ENCODE peak calls at places on chromosomes 12 and 14, in seven cellular contexts. Q, X, P, N, B, G and T are unnamed samples.

GRCh38 chr12:117583677-117584076 is 222.3 kb upstream of the NOS1 start:
- DNase-seq in P (no peak), X (no peak), N (no peak), Q (no peak), B (no peak), G (no peak), T (no peak)

GRCh38 chr12:13097526-13097925 is 5.9 kb downstream of the GSG1 start:
- DNase-seq in G (peak; percentile 62), X (no peak), Q (no peak), P (no peak), B (no peak), N (no peak), T (no peak)

GRCh38 chr12:131608740-131609665 is 101.9 kb upstream of the SFSWAP start:
- DNase-seq in P (peak; percentile 43), X (peak; percentile 24), Q (peak; percentile 73), N (peak; percentile 53), G (peak; percentile 96), B (peak; percentile 81), T (peak; percentile 64)

GRCh38 chr12:6618483-6618882 is 11.3 kb upstream of the CHD4 start:
- DNase-seq in N (no peak), B (no peak), Q (no peak), P (no peak), X (no peak), G (peak; percentile 51), T (no peak)

GRCh38 chr12:31650927-31651326 is 8.6 kb upstream of the ETFBKMT start:
- DNase-seq in P (no peak), B (no peak), G (no peak), X (no peak), Q (no peak), N (no peak), T (no peak)

GRCh38 chr14:39102969-39103957 is at the start of gene SEC23A:
- DNase-seq in G (peak; percentile 92), B (peak; percentile 63), Q (peak; percentile 88), X (peak; percentile 88), N (peak; percentile 79), P (peak; percentile 79), T (peak; percentile 89)

GRCh38 chr14:95314609-95315008 is 5.1 kb downstream of the CLMN start:
- DNase-seq in G (peak; percentile 97), N (no peak), P (no peak), X (peak; percentile 9), B (no peak), Q (no peak), T (no peak)

GRCh38 chr12:16939871-16940306 is 333.9 kb upstream of the LMO3 start:
- DNase-seq in P (no peak), X (peak; percentile 2), N (no peak), G (peak; percentile 41), Q (no peak), B (no peak), T (peak; percentile 10)

GRCh38 chr14:99759546-99759925 is 33.7 kb upstream of the EML1 start:
- DNase-seq in G (no peak), P (no peak), B (no peak), Q (no peak), N (no peak), X (no peak), T (no peak)

GRCh38 chr12:5379737-5380496 is 52.0 kb upstream of the NTF3 start:
- DNase-seq in N (no peak), B (no peak), X (no peak), Q (no peak), P (peak; percentile 93), G (no peak), T (no peak)

GRCh38 chr12:31331242-31331641 is 5.3 kb upstream of the SINHCAF start:
- DNase-seq in B (no peak), P (no peak), X (no peak), G (no peak), N (no peak), Q (no peak), T (no peak)

GRCh38 chr14:86934196-86934595 is 1058.8 kb downstream of the GALC start:
- DNase-seq in N (no peak), Q (no peak), G (no peak), B (no peak), P (no peak), X (no peak), T (no peak)

GRCh38 chr14:77151245-77151644 is 9.7 kb upstream of the ZDHHC22 start:
- DNase-seq in B (no peak), X (no peak), N (no peak), G (peak; percentile 81), P (no peak), Q (no peak), T (no peak)

GRCh38 chr12:90908465-90908864 is 46.5 kb downstream of the CCER1 start:
- DNase-seq in P (no peak), B (no peak), Q (no peak), X (peak; percentile 72), N (no peak), G (peak; percentile 47), T (no peak)

DNA sequence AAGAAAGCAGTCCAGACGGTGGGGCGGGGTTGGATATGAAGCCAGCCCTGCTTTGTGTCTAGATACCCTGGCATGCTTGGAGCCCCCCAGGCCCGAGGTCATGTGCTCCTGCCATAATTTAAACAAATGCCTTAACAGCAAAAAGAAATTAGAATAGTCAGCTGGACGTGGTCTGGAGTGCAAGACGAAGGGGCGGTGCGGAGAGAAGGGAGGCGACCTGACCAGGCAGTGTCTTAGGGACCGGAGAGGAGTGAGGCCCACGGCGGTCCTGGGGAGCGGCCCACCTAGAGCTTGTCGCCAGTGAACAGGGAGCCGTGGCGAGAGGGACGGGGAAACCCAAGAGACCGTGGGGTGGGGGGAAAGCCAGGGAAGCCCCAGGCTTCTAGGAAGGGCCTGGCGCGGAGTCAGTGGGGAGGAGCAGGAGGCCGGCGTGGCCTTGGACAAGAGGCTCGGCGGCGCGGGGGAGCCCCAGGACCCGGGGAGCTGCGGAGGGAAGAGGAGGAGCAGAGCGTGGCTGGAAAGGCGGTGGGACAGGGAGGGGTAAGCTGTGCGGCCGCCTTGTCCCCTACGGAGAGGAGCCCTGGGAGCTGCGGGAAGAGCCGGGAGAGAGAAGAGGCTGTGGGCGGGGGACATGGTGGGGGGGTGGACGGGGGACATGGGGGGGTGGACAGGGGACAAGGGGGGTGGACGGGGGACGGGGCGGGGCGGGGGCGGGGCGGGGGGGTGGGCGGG is 118.5 kb upstream of the C14orf180 start:
- DNase-seq in X (no peak), B (no peak), Q (peak; percentile 78), P (no peak), G (peak; percentile 59), N (no peak), T (no peak)
- H3K4me3 ChIP-seq in X (no peak overlapping the region), B (no peak overlapping the region), Q (peak overlapping the region; percentile 14), P (no peak overlapping the region), G (no peak overlapping the region), N (no peak overlapping the region), T (no peak overlapping the region)

DNA sequence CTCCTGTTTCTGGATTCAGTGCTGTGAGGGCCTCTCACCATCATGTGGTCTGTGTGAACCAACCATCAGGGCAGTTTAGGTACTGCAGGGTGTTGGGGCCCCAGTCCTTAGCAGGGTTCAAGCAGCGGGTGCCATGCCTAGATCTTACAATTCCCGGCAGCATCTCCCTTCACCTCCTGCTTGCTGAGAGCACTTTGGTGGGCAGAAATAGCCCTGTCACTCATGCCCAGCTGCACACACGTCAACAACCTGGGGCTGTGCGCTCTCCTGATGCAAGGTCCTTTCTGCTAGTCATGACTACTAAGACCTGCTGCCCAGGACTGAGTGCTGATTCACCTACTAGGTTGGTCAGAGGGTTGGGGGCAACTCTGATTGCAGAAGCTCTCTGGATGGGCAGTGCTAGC is 72.1 kb downstream of the NINJ2 start:
- DNase-seq in N (no peak), B (no peak), X (no peak), P (peak; percentile 47), G (no peak), Q (peak; percentile 5), T (no peak)
- TF ChIP-seq CTCF in N (no peak), B (no peak), X (no peak), P (no peak), G (no peak), Q (no peak), T (no peak)

DNA sequence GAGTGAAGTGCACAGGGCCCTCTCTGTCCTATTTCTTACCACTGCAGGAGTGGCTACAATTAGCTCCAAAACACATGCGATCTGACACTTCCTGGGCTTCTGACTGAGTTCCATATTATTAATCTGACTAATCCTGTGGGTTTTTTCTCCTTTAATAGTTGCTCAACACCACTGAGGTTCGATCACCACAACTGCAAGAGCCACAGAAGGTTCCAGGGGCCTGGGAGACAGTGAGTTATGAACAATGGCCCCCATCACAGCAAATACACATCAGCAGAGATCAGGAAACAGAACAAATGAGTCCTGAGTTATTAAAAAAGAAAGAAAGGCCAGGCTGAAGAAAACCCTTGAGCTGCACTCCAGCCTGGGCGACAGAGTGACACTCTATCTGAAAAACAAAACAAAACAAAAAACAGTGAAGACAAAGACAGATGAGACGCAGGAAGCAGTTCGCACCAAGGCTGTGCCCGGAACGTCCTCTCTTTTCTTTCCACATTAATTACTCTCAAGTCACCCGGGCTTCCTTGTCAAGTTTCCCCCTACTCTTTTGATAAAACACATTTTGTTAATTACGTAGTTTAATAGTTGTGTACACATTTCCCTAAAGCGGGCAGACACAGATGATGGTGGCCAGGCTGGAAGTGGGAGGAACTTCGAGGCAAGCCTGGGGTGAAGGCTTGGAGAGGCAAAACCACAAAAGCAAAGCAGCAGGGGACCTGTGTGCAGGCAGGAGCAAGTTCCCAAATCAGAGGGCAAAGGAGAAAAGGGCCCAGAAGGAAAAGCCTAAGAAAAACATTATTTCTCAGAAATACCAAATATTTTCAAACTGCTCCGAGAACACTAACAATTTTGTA is 42.7 kb downstream of the CDC42BPB start:
- DNase-seq in G (peak; percentile 81), X (peak; percentile 43), Q (no peak), P (no peak), N (no peak), B (no peak), T (no peak)
- H3K4me3 ChIP-seq in G (no peak overlapping the region), X (no peak overlapping the region), Q (no peak overlapping the region), P (no peak overlapping the region), N (no peak overlapping the region), B (no peak overlapping the region), T (no peak overlapping the region)

DNA sequence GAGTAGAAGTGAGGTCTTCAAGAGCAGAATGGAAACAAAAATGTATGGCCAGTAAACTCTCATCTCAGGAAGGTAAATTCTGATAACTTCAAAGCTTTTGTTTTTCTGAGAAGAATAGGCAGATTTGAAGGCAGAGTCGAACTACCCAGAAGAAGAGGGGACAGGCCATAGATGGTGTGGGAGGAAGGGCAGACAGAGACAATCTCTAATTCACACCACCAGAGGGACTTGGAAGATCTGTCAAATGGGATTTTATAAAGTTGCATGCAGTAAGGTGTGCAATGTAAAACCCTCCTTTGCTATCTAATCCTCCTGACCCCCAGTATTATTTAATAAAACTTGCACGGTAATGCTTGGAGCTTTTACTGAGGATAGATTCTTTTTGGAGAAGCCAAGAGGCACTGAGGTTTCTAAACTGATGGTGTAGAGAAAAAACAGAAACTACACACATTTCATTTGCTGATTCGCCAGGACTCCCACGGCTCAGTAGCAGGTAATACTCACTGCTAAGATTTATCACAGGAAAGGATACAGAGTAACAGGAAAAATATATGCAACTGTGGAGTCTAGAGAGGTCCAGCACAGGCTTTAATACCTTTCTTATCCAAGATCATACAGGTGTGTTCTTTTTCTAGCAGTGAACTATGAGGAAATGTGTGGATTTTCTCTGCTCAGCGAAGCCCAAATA is 18.3 kb downstream of the SLC38A2 start:
- DNase-seq in Q (no peak), N (no peak), G (no peak), B (no peak), P (no peak), X (no peak), T (no peak)
- TF ChIP-seq CTCF in Q (no peak), N (no peak), G (peak; percentile 13), B (no peak), P (no peak), X (no peak), T (peak; percentile 18)

DNA sequence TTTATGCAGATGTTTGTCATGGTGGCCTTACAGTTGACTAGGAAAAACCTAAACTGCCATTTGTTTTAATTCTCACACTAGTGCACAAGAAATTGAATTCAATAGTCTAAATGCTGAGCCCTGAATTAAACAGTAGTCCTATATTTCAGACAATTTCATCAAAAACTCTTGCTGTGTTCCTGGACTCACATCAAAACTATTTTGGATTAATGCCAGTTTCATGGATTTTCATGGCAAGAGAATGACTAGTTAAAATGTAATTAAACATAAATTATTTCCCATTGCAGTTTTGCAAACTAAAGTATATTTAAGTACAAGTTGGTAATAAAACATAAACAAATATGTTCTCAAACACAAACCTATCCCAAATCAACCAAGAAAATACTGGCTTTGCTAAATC is 468.0 kb upstream of the PRICKLE1 start:
- DNase-seq in G (no peak), P (no peak), N (no peak), Q (no peak), X (peak; percentile 85), B (no peak), T (no peak)
- H3K4me3 ChIP-seq in G (no peak overlapping the region), P (no peak overlapping the region), N (no peak overlapping the region), Q (no peak overlapping the region), X (no peak overlapping the region), B (no peak overlapping the region), T (no peak overlapping the region)